ENCODE peak calls at places on chromosome 17, in six cellular contexts. S is AG04450; Q is lung; Y is left ventricle myocardium inferior; K is naive thymus-derived CD4-positive, alpha-beta T cell; C is iris pigment epithelial cell. T is an unnamed sample.

GRCh38 chr17:19329136-19329535 is 33.4 kb downstream of the B9D1 start:
- DNase-seq in S (no peak), Q (no peak), Y (no peak), K (no peak), C (no peak), T (no peak)

GRCh38 chr17:78839173-78839761 is 1.3 kb downstream of the USP36 start:
- DNase-seq in S (no peak), Q (no peak), Y (no peak), K (no peak), C (peak), T (no peak)

GRCh38 chr17:9371019-9371418 is 204.6 kb downstream of the STX8 start:
- DNase-seq in S (no peak), Q (no peak), Y (no peak), K (no peak), C (peak), T (peak)

GRCh38 chr17:1455291-1455747 is 713 bp downstream of the CRK start:
- DNase-seq in S (no peak), Q (peak), Y (peak), K (peak), C (peak), T (peak)

GRCh38 chr17:12357600-12357999 is 308.1 kb upstream of the MYOCD start:
- DNase-seq in S (no peak), Q (no peak), Y (no peak), K (no peak), C (no peak), T (no peak)

GRCh38 chr17:32240745-32241144 is 24.9 kb upstream of the RHBDL3 start:
- DNase-seq in S (no peak), Q (no peak), Y (peak), K (no peak), C (no peak), T (no peak)

GRCh38 chr17:77424585-77425344 is 284.0 kb downstream of the SEC14L1 start:
- DNase-seq in S (peak), Q (peak), Y (peak), K (no peak), C (peak), T (peak)

GRCh38 chr17:33901085-33901484 is 354.0 kb upstream of the CCL2 start:
- DNase-seq in S (no peak), Q (no peak), Y (no peak), K (no peak), C (no peak), T (no peak)

GRCh38 chr17:64354824-64355535 is 35.7 kb downstream of the PECAM1 start:
- DNase-seq in S (no peak), Q (no peak), Y (no peak), K (no peak), C (peak), T (no peak)

GRCh38 chr17:55117063-55117611 is 147.6 kb upstream of the HLF start:
- DNase-seq in S (no peak), Q (no peak), Y (no peak), K (no peak), C (no peak), T (no peak)

GRCh38 chr17:44350733-44351226 is 5.7 kb downstream of the GRN start:
- DNase-seq in S (no peak), Q (peak), Y (peak), K (peak), C (peak), T (no peak)

GRCh38 chr17:58338907-58339774 is 10.5 kb upstream of the TSPOAP1 start:
- DNase-seq in S (peak), Q (peak), Y (peak), K (peak), C (peak), T (no peak)

GRCh38 chr17:40607641-40608040 is 40.0 kb downstream of the SMARCE1 start:
- DNase-seq in S (no peak), Q (peak), Y (no peak), K (peak), C (no peak), T (no peak)

GRCh38 chr17:43327834-43328420 is 70.9 kb upstream of the ARL4D start:
- DNase-seq in S (no peak), Q (no peak), Y (no peak), K (no peak), C (no peak), T (no peak)

GRCh38 chr17:34269969-34270368 is at the start of gene CCL7:
- DNase-seq in S (no peak), Q (no peak), Y (no peak), K (no peak), C (no peak), T (no peak)

GRCh38 chr17:49836111-49837030 is 11.5 kb downstream of the TAC4 start:
- DNase-seq in S (no peak), Q (peak), Y (no peak), K (no peak), C (peak), T (no peak)

GRCh38 chr17:68396795-68397536 is 60.3 kb downstream of the WIPI1 start:
- DNase-seq in S (no peak), Q (peak), Y (no peak), K (no peak), C (no peak), T (no peak)

GRCh38 chr17:8894673-8895578 is 27.5 kb upstream of the PIK3R6 start:
- DNase-seq in S (peak), Q (no peak), Y (peak), K (peak), C (peak), T (peak)

GRCh38 chr17:68248199-68248825 is 469 bp downstream of the AMZ2 start:
- DNase-seq in S (no peak), Q (no peak), Y (no peak), K (no peak), C (peak), T (peak)

GRCh38 chr17:75087558-75088453 is at the start of gene SLC16A5:
- DNase-seq in S (no peak), Q (peak), Y (peak), K (peak), C (peak), T (peak)

GRCh38 chr17:82787081-82787848 is 35.4 kb downstream of the TBCD start:
- DNase-seq in S (no peak), Q (no peak), Y (no peak), K (no peak), C (no peak), T (peak)

GRCh38 chr17:19309701-19310100 is 52.8 kb downstream of the B9D1 start:
- DNase-seq in S (no peak), Q (no peak), Y (no peak), K (no peak), C (no peak), T (no peak)

GRCh38 chr17:76420356-76421053 is 32.4 kb downstream of the UBE2O start:
- DNase-seq in S (no peak), Q (no peak), Y (no peak), K (no peak), C (no peak), T (no peak)

GRCh38 chr17:48198950-48199541 is 91.5 kb downstream of the SNX11 start:
- DNase-seq in S (no peak), Q (no peak), Y (no peak), K (no peak), C (peak), T (no peak)

GRCh38 chr17:48025904-48026502 is 11.6 kb downstream of the COPZ2 start:
- DNase-seq in S (no peak), Q (no peak), Y (no peak), K (no peak), C (peak), T (no peak)

GRCh38 chr17:46940692-46941404 is 17.9 kb downstream of the GOSR2 start:
- DNase-seq in S (peak), Q (peak), Y (peak), K (peak), C (peak), T (peak)

GRCh38 chr17:36705651-36706436 is 104.5 kb downstream of the MRM1 start:
- DNase-seq in S (no peak), Q (peak), Y (no peak), K (no peak), C (peak), T (peak)